ENCODE peak calls at places on chromosomes 12 and 14, in five cellular contexts. L is astrocyte, G is sciatic nerve, X is NCI-H187 treated with DMSO at 0.1 percent for 48 hours, S is Calu3. A is an unnamed sample.

GRCh38 chr12:119592232-119592631 is 1.3 kb upstream of the TMEM233 start:
- DNase-seq in G (no peak), L (peak; percentile 18), S (no peak), X (no peak), A (no peak)

GRCh38 chr14:81831128-81831815 is 297.6 kb upstream of the SEL1L start:
- DNase-seq in X (no peak), G (peak; percentile 58), S (no peak), L (no peak), A (no peak)

GRCh38 chr14:53855574-53855973 is 101.1 kb downstream of the BMP4 start:
- DNase-seq in X (no peak), G (no peak), S (no peak), L (no peak), A (no peak)

GRCh38 chr12:6362383-6362782 is 13.0 kb downstream of the SCNN1A start:
- DNase-seq in S (no peak), G (no peak), X (no peak), L (no peak), A (no peak)

GRCh38 chr12:76645934-76646333 is 86.4 kb upstream of the OSBPL8 start:
- DNase-seq in L (no peak), G (no peak), X (no peak), S (no peak), A (no peak)

GRCh38 chr12:47819902-47820630 is at the start of gene HDAC7:
- DNase-seq in L (peak; percentile 75), S (peak; percentile 45), G (peak; percentile 91), X (no peak), A (peak; percentile 65)

GRCh38 chr12:109276160-109276559 is 32.9 kb downstream of the FOXN4 start:
- DNase-seq in S (no peak), L (no peak), G (no peak), X (no peak), A (no peak)

GRCh38 chr14:81385824-81386223 is 14.3 kb downstream of the STON2 start:
- DNase-seq in S (no peak), X (no peak), L (no peak), G (no peak), A (no peak)

GRCh38 chr12:92438641-92439396 is 264.0 kb upstream of the PLEKHG7 start:
- DNase-seq in L (no peak), G (no peak), S (no peak), X (no peak), A (no peak)

GRCh38 chr14:49766839-49767238 is 1.1 kb upstream of the KLHDC2 start:
- DNase-seq in S (peak; percentile 3), G (no peak), L (no peak), X (no peak), A (no peak)

GRCh38 chr12:131959641-131960589 is 10.2 kb downstream of the EP400 start:
- DNase-seq in G (no peak), S (no peak), L (no peak), X (no peak), A (no peak)

GRCh38 chr12:102756564-102756963 is 160.5 kb downstream of the PAH start:
- DNase-seq in G (no peak), L (no peak), X (no peak), S (no peak), A (no peak)

GRCh38 chr12:124869011-124869665 is 5.5 kb upstream of the SCARB1 start:
- DNase-seq in L (no peak), G (no peak), X (no peak), S (no peak), A (peak; percentile 8)

GRCh38 chr14:100654814-100655795 is 67.9 kb upstream of the BEGAIN start:
- DNase-seq in S (peak; percentile 71), X (no peak), L (peak; percentile 30), G (no peak), A (no peak)

GRCh38 chr12:11798856-11799530 is 149.5 kb downstream of the ETV6 start:
- DNase-seq in L (peak; percentile 94), G (no peak), S (no peak), X (no peak), A (no peak)

GRCh38 chr14:77859934-77860570 is 60.1 kb downstream of the ADCK1 start:
- DNase-seq in L (no peak), G (no peak), X (no peak), S (no peak), A (no peak)

GRCh38 chr14:98984719-98985041 is 287.3 kb downstream of the BCL11B start:
- DNase-seq in L (no peak), S (no peak), X (no peak), G (no peak), A (no peak)

GRCh38 chr14:75282166-75282547 is 3.5 kb downstream of the FOS start:
- DNase-seq in L (peak; percentile 18), X (no peak), G (no peak), S (no peak), A (peak; percentile 21)

GRCh38 chr12:105355752-105356151 is 25.3 kb downstream of the C12orf75 start:
- DNase-seq in L (peak; percentile 77), X (no peak), G (no peak), S (no peak), A (no peak)

GRCh38 chr12:121069206-121069605 is 30.2 kb upstream of the OASL start:
- DNase-seq in S (no peak), G (no peak), X (no peak), L (no peak), A (no peak)

GRCh38 chr12:5391638-5392037 is 40.3 kb upstream of the NTF3 start:
- DNase-seq in G (no peak), L (peak; percentile 12), X (no peak), S (no peak), A (no peak)

GRCh38 chr12:90253674-90254181 is 545.1 kb upstream of the ATP2B1 start:
- DNase-seq in X (no peak), G (peak; percentile 62), S (peak; percentile 49), L (peak; percentile 94), A (peak; percentile 16)

GRCh38 chr12:53071591-53072551 is 7.3 kb downstream of the SPRYD3 start:
- DNase-seq in X (no peak), S (no peak), G (peak; percentile 91), L (peak; percentile 49), A (no peak)

GRCh38 chr12:96153131-96153724 is 40.9 kb upstream of the ELK3 start:
- DNase-seq in S (no peak), G (no peak), X (no peak), L (no peak), A (no peak)

GRCh38 chr14:61636792-61637191 is 58.5 kb upstream of the HIF1A start:
- DNase-seq in S (no peak), G (no peak), L (no peak), X (no peak), A (no peak)

GRCh38 chr12:90281156-90281868 is 572.7 kb upstream of the ATP2B1 start:
- DNase-seq in L (no peak), X (no peak), G (no peak), S (no peak), A (no peak)

GRCh38 chr12:118645219-118645618 is 268.9 kb downstream of the SUDS3 start:
- DNase-seq in L (no peak), X (no peak), G (no peak), S (peak; percentile 18), A (no peak)

GRCh38 chr12:132186857-132187620 is 42.8 kb downstream of the NOC4L start:
- DNase-seq in L (no peak), X (no peak), G (no peak), S (no peak), A (no peak)

GRCh38 chr12:124184456-124184855 is 110.4 kb upstream of the RFLNA start:
- DNase-seq in G (no peak), X (peak; percentile 90), S (no peak), L (no peak), A (no peak)

GRCh38 chr12:47124451-47124850 is 44.7 kb upstream of the AMIGO2 start:
- DNase-seq in S (no peak), X (no peak), G (no peak), L (peak; percentile 42), A (no peak)

GRCh38 chr14:45906257-45906656 is 653.3 kb upstream of the MIS18BP1 start:
- DNase-seq in L (no peak), X (no peak), S (no peak), G (no peak), A (no peak)

GRCh38 chr14:103103461-103104388 is 9.2 kb downstream of the EXOC3L4 start:
- DNase-seq in G (no peak), L (no peak), X (peak; percentile 27), S (peak; percentile 77), A (no peak)

GRCh38 chr12:75439048-75439447 is 41.5 kb upstream of the GLIPR1 start:
- DNase-seq in L (peak; percentile 36), S (no peak), X (no peak), G (no peak), A (no peak)

GRCh38 chr12:24396266-24396665 is 446.8 kb upstream of the SOX5 start:
- DNase-seq in G (no peak), X (no peak), L (no peak), S (no peak), A (peak; percentile 41)

GRCh38 chr12:106226884-106227640 is 20.8 kb downstream of the CKAP4 start:
- DNase-seq in S (peak; percentile 57), L (no peak), X (peak; percentile 22), G (no peak), A (peak; percentile 60)

GRCh38 chr12:24185787-24186186 is 236.3 kb upstream of the SOX5 start:
- DNase-seq in S (no peak), X (no peak), G (no peak), L (no peak), A (no peak)

GRCh38 chr12:19236656-19237055 is 107.1 kb downstream of the PLEKHA5 start:
- DNase-seq in S (no peak), X (no peak), G (no peak), L (peak; percentile 62), A (peak; percentile 35)

GRCh38 chr12:64180951-64181350 is 41.1 kb downstream of the KICS2 start:
- DNase-seq in S (no peak), X (no peak), L (peak; percentile 72), G (no peak), A (no peak)